ENCODE peak calls at places on chromosome 6, in eight cellular contexts. One of them, this sample, is unnamed.

GRCh38 chr6:54681987-54682386 is 164.6 kb upstream of the FAM83B start:
- DNase-seq in pancreas: no peak
- DNase-seq in effector memory CD4-positive, alpha-beta T cell: no peak
- DNase-seq in mammary epithelial cell: peak; percentile 59
- DNase-seq in uterus: no peak
- DNase-seq in SJSA1: no peak
- DNase-seq in AG04450: peak; percentile 18
- DNase-seq in tibial nerve: no peak
- DNase-seq in this sample: no peak

GRCh38 chr6:40791004-40791403 is 203.8 kb upstream of the LRFN2 start:
- DNase-seq in pancreas: no peak
- DNase-seq in effector memory CD4-positive, alpha-beta T cell: no peak
- DNase-seq in mammary epithelial cell: peak; percentile 57
- DNase-seq in uterus: no peak
- DNase-seq in SJSA1: no peak
- DNase-seq in AG04450: no peak
- DNase-seq in tibial nerve: no peak
- DNase-seq in this sample: no peak

GRCh38 chr6:83985308-83985713 is 48.3 kb upstream of the MRAP2 start:
- DNase-seq in pancreas: no peak
- DNase-seq in effector memory CD4-positive, alpha-beta T cell: no peak
- DNase-seq in mammary epithelial cell: no peak
- DNase-seq in uterus: no peak
- DNase-seq in SJSA1: no peak
- DNase-seq in AG04450: no peak
- DNase-seq in tibial nerve: no peak
- DNase-seq in this sample: no peak

GRCh38 chr6:69279805-69280204 is 517.0 kb downstream of the LMBRD1 start:
- DNase-seq in pancreas: no peak
- DNase-seq in effector memory CD4-positive, alpha-beta T cell: no peak
- DNase-seq in mammary epithelial cell: no peak
- DNase-seq in uterus: no peak
- DNase-seq in SJSA1: no peak
- DNase-seq in AG04450: no peak
- DNase-seq in tibial nerve: no peak
- DNase-seq in this sample: peak; percentile 69

GRCh38 chr6:75449625-75450206 is 43.9 kb downstream of the FILIP1 start:
- DNase-seq in pancreas: no peak
- DNase-seq in effector memory CD4-positive, alpha-beta T cell: no peak
- DNase-seq in mammary epithelial cell: no peak
- DNase-seq in uterus: no peak
- DNase-seq in SJSA1: peak; percentile 47
- DNase-seq in AG04450: peak; percentile 32
- DNase-seq in tibial nerve: no peak
- DNase-seq in this sample: no peak

GRCh38 chr6:136347847-136348246 is 58.2 kb upstream of the BCLAF1 start:
- DNase-seq in pancreas: no peak
- DNase-seq in effector memory CD4-positive, alpha-beta T cell: no peak
- DNase-seq in mammary epithelial cell: peak; percentile 11
- DNase-seq in uterus: no peak
- DNase-seq in SJSA1: no peak
- DNase-seq in AG04450: no peak
- DNase-seq in tibial nerve: peak; percentile 54
- DNase-seq in this sample: no peak

GRCh38 chr6:23394699-23395098 is 731.3 kb upstream of the NRSN1 start:
- DNase-seq in pancreas: no peak
- DNase-seq in effector memory CD4-positive, alpha-beta T cell: no peak
- DNase-seq in mammary epithelial cell: no peak
- DNase-seq in uterus: no peak
- DNase-seq in SJSA1: no peak
- DNase-seq in AG04450: no peak
- DNase-seq in tibial nerve: no peak
- DNase-seq in this sample: no peak

GRCh38 chr6:39430968-39431523 is 108.5 kb upstream of the KCNK16 start:
- DNase-seq in pancreas: no peak
- DNase-seq in effector memory CD4-positive, alpha-beta T cell: no peak
- DNase-seq in mammary epithelial cell: no peak
- DNase-seq in uterus: no peak
- DNase-seq in SJSA1: peak; percentile 35
- DNase-seq in AG04450: no peak
- DNase-seq in tibial nerve: no peak
- DNase-seq in this sample: peak; percentile 75

GRCh38 chr6:109979033-109979921 is 1.2 kb downstream of the GPR6 start:
- DNase-seq in pancreas: peak; percentile 69
- DNase-seq in effector memory CD4-positive, alpha-beta T cell: no peak
- DNase-seq in mammary epithelial cell: no peak
- DNase-seq in uterus: no peak
- DNase-seq in SJSA1: no peak
- DNase-seq in AG04450: no peak
- DNase-seq in tibial nerve: no peak
- DNase-seq in this sample: peak; percentile 50

GRCh38 chr6:109978174-109979032 is at the start of gene GPR6:
- DNase-seq in pancreas: peak; percentile 89
- DNase-seq in effector memory CD4-positive, alpha-beta T cell: no peak
- DNase-seq in mammary epithelial cell: peak; percentile 57
- DNase-seq in uterus: no peak
- DNase-seq in SJSA1: peak; percentile 28
- DNase-seq in AG04450: no peak
- DNase-seq in tibial nerve: peak; percentile 13
- DNase-seq in this sample: no peak

GRCh38 chr6:109977791-109978173 is 329 bp upstream of the GPR6 start:
- DNase-seq in pancreas: peak; percentile 30
- DNase-seq in effector memory CD4-positive, alpha-beta T cell: no peak
- DNase-seq in mammary epithelial cell: no peak
- DNase-seq in uterus: no peak
- DNase-seq in SJSA1: no peak
- DNase-seq in AG04450: no peak
- DNase-seq in tibial nerve: no peak
- DNase-seq in this sample: no peak
- H3K27me3 ChIP-seq in pancreas: no peaks in the 10 kb centered on the region
- H3K27me3 ChIP-seq in effector memory CD4-positive, alpha-beta T cell: peaks cover 10% of the 10 kb centered on the region
- H3K27me3 ChIP-seq in mammary epithelial cell: peaks cover 16% of the 10 kb centered on the region
- H3K27me3 ChIP-seq in uterus: peaks cover 5% of the 10 kb centered on the region
- H3K27me3 ChIP-seq in SJSA1: no peaks in the 10 kb centered on the region
- H3K27me3 ChIP-seq in AG04450: peaks cover 6% of the 10 kb centered on the region
- H3K27me3 ChIP-seq in tibial nerve: no peaks in the 10 kb centered on the region
- H3K27me3 ChIP-seq in this sample: peaks cover 12% of the 10 kb centered on the region

GRCh38 chr6:125003070-125003469 is 40.8 kb downstream of the RNF217 start:
- DNase-seq in pancreas: no peak
- DNase-seq in effector memory CD4-positive, alpha-beta T cell: no peak
- DNase-seq in mammary epithelial cell: no peak
- DNase-seq in uterus: no peak
- DNase-seq in SJSA1: no peak
- DNase-seq in AG04450: no peak
- DNase-seq in tibial nerve: no peak
- DNase-seq in this sample: no peak
- H3K27ac ChIP-seq in pancreas: no peak overlapping the region
- H3K27ac ChIP-seq in effector memory CD4-positive, alpha-beta T cell: no peak overlapping the region
- H3K27ac ChIP-seq in mammary epithelial cell: no peak overlapping the region
- H3K27ac ChIP-seq in uterus: no peak overlapping the region
- H3K27ac ChIP-seq in SJSA1: no peak overlapping the region
- H3K27ac ChIP-seq in AG04450: no peak overlapping the region
- H3K27ac ChIP-seq in tibial nerve: no peak overlapping the region
- H3K27ac ChIP-seq in this sample: no peak overlapping the region

GRCh38 chr6:147508073-147508870 is at the start of gene SAMD5:
- DNase-seq in pancreas: peak; percentile 71
- DNase-seq in effector memory CD4-positive, alpha-beta T cell: no peak
- DNase-seq in mammary epithelial cell: peak; percentile 75
- DNase-seq in uterus: peak; percentile 31
- DNase-seq in SJSA1: peak; percentile 80
- DNase-seq in AG04450: peak; percentile 16
- DNase-seq in tibial nerve: no peak
- DNase-seq in this sample: no peak

GRCh38 chr6:147510949-147511590 is 2.6 kb downstream of the SAMD5 start:
- DNase-seq in pancreas: no peak
- DNase-seq in effector memory CD4-positive, alpha-beta T cell: no peak
- DNase-seq in mammary epithelial cell: no peak
- DNase-seq in uterus: no peak
- DNase-seq in SJSA1: no peak
- DNase-seq in AG04450: no peak
- DNase-seq in tibial nerve: no peak
- DNase-seq in this sample: no peak

GRCh38 chr6:147507162-147508072 is 1.1 kb upstream of the SAMD5 start:
- DNase-seq in pancreas: peak; percentile 66
- DNase-seq in effector memory CD4-positive, alpha-beta T cell: no peak
- DNase-seq in mammary epithelial cell: peak; percentile 23
- DNase-seq in uterus: peak; percentile 18
- DNase-seq in SJSA1: peak; percentile 56
- DNase-seq in AG04450: no peak
- DNase-seq in tibial nerve: no peak
- DNase-seq in this sample: no peak

GRCh38 chr6:147509900-147510299 is 1.4 kb downstream of the SAMD5 start:
- DNase-seq in pancreas: no peak
- DNase-seq in effector memory CD4-positive, alpha-beta T cell: no peak
- DNase-seq in mammary epithelial cell: no peak
- DNase-seq in uterus: no peak
- DNase-seq in SJSA1: no peak
- DNase-seq in AG04450: no peak
- DNase-seq in tibial nerve: no peak
- DNase-seq in this sample: no peak

DNA sequence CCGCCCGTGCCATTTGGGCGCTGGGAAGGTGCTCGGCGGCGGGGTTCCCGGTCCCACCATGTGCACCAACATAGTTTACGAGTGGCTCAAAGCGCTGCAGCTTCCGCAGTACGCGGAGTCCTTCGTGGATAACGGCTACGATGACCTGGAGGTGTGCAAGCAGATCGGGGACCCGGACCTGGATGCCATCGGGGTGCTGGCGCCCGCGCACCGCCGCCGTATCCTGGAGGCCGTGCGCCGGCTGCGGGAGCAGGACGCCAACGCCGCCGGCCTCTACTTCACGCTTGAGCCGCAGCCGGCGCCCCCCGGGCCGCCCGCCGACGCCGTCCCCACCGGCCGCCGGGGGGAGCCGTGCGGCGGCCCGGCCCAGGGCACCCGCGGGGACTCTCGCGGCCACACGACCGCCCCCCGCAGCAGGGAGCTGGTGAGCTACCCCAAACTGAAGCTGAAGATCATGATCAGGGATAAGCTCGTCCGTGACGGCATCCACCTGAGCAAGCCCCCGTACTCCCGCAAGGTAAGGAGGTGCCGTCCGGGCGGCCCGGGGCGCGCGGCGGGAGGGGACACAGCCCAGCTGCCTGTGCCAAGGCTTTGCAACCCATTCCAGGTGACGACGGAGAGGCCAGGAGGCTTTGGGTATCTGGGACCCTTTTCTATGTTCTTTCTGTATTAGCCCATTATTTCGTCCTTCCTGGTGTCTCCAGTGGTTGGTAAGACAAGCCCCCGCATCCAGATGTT is 550 bp downstream of the SAMD5 start:
- DNase-seq in pancreas: peak; percentile 56
- DNase-seq in effector memory CD4-positive, alpha-beta T cell: no peak
- DNase-seq in mammary epithelial cell: no peak
- DNase-seq in uterus: peak; percentile 17
- DNase-seq in SJSA1: peak; percentile 39
- DNase-seq in AG04450: no peak
- DNase-seq in tibial nerve: no peak
- DNase-seq in this sample: no peak
- H3K4me3 ChIP-seq in pancreas: peak overlapping the region; percentile 30
- H3K4me3 ChIP-seq in effector memory CD4-positive, alpha-beta T cell: peak overlapping the region; percentile 12
- H3K4me3 ChIP-seq in mammary epithelial cell: peak overlapping the region; percentile 59
- H3K4me3 ChIP-seq in uterus: peak overlapping the region; percentile 54
- H3K4me3 ChIP-seq in SJSA1: peak overlapping the region; percentile 60
- H3K4me3 ChIP-seq in AG04450: peak overlapping the region; percentile 72
- H3K4me3 ChIP-seq in tibial nerve: peak overlapping the region; percentile 33
- H3K4me3 ChIP-seq in this sample: peak overlapping the region; percentile 74

DNA sequence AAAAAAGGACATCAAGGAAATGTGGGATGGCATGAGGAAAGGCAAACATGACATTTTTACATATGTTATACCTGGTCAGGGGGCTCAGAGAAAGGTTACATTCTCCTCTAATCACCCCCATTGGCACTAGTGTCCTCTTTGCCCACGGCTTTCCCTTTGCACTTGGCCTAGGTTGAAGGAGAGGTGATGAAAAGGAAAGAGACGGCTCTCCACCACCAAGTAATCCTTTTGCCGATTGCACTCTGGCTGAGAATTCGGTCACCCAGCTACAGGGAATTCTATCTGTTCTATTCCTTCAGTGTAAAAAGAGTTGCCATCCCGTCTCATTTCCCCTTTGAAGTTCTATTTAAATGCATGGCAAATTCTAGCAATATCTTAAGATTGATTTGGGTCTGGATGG is 10.4 kb downstream of the VGLL2 start:
- DNase-seq in pancreas: no peak
- DNase-seq in effector memory CD4-positive, alpha-beta T cell: no peak
- DNase-seq in mammary epithelial cell: no peak
- DNase-seq in uterus: no peak
- DNase-seq in SJSA1: no peak
- DNase-seq in AG04450: no peak
- DNase-seq in tibial nerve: no peak
- DNase-seq in this sample: no peak
- H3K27me3 ChIP-seq in pancreas: no peaks in the 10 kb centered on the region
- H3K27me3 ChIP-seq in effector memory CD4-positive, alpha-beta T cell: peaks cover 18% of the 10 kb centered on the region
- H3K27me3 ChIP-seq in mammary epithelial cell: peaks cover 49% of the 10 kb centered on the region
- H3K27me3 ChIP-seq in uterus: no peaks in the 10 kb centered on the region
- H3K27me3 ChIP-seq in SJSA1: peaks cover 25% of the 10 kb centered on the region
- H3K27me3 ChIP-seq in AG04450: peaks cover 25% of the 10 kb centered on the region
- H3K27me3 ChIP-seq in tibial nerve: no peaks in the 10 kb centered on the region
- H3K27me3 ChIP-seq in this sample: peaks cover 58% of the 10 kb centered on the region

GRCh38 chr6:37501632-37502466 is 2.2 kb upstream of the CCDC167 start:
- DNase-seq in pancreas: no peak
- DNase-seq in effector memory CD4-positive, alpha-beta T cell: peak; percentile 38
- DNase-seq in mammary epithelial cell: no peak
- DNase-seq in uterus: no peak
- DNase-seq in SJSA1: no peak
- DNase-seq in AG04450: no peak
- DNase-seq in tibial nerve: no peak
- DNase-seq in this sample: no peak
- H3K27ac ChIP-seq in pancreas: no peak overlapping the region
- H3K27ac ChIP-seq in effector memory CD4-positive, alpha-beta T cell: peak overlapping the region; percentile 96
- H3K27ac ChIP-seq in mammary epithelial cell: no peak overlapping the region
- H3K27ac ChIP-seq in uterus: no peak overlapping the region
- H3K27ac ChIP-seq in SJSA1: no peak overlapping the region
- H3K27ac ChIP-seq in AG04450: no peak overlapping the region
- H3K27ac ChIP-seq in tibial nerve: no peak overlapping the region
- H3K27ac ChIP-seq in this sample: no peak overlapping the region

DNA sequence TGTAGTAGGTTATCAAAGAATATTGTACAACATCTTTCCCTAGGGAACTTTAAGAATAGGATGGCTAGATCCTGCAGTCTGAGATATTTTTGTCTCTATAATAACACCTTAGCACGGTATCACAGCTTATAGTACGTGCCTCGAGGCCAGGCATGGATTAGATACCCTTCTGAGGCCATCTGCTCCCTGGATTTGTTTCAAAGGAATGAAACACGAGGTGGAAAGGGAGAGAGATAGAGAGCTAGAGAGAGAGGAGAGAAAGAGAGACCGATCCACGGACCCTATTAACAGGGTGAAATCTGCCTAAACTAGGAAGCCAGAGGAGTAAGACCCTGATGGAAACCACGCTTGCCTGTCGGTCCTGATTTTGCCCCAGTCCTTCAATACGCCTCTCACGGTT is 92.5 kb downstream of the CD83 start:
- DNase-seq in pancreas: no peak
- DNase-seq in effector memory CD4-positive, alpha-beta T cell: no peak
- DNase-seq in mammary epithelial cell: no peak
- DNase-seq in uterus: no peak
- DNase-seq in SJSA1: no peak
- DNase-seq in AG04450: no peak
- DNase-seq in tibial nerve: no peak
- DNase-seq in this sample: peak; percentile 34
- H3K4me3 ChIP-seq in pancreas: no peak overlapping the region
- H3K4me3 ChIP-seq in effector memory CD4-positive, alpha-beta T cell: no peak overlapping the region
- H3K4me3 ChIP-seq in mammary epithelial cell: no peak overlapping the region
- H3K4me3 ChIP-seq in uterus: no peak overlapping the region
- H3K4me3 ChIP-seq in SJSA1: no peak overlapping the region
- H3K4me3 ChIP-seq in AG04450: peak overlapping the region; percentile 66
- H3K4me3 ChIP-seq in tibial nerve: no peak overlapping the region
- H3K4me3 ChIP-seq in this sample: no peak overlapping the region